ENCODE peak calls at places on chromosomes 3 and 15, in six cellular contexts. U is Panc1, J is mucosa of descending colon, E is uterus, I is tibial artery, R is BJ. P is an unnamed sample.

GRCh38 chr3:59446775-59447465 is 397.1 kb upstream of the CFAP20DC start:
- DNase-seq in U (no peak), J (no peak), E (no peak), I (no peak), R (no peak), P (no peak)

GRCh38 chr3:192515661-192516040 is 211.7 kb downstream of the FGF12 start:
- DNase-seq in U (no peak), J (no peak), E (no peak), I (no peak), R (no peak), P (no peak)

GRCh38 chr3:56624725-56625124 is 58.3 kb downstream of the TASOR start:
- DNase-seq in U (no peak), J (no peak), E (no peak), I (no peak), R (peak), P (no peak)

GRCh38 chr3:37907906-37908305 is 46.2 kb downstream of the CTDSPL start:
- DNase-seq in U (no peak), J (no peak), E (no peak), I (no peak), R (no peak), P (no peak)

GRCh38 chr15:92625297-92625980 is 30.1 kb downstream of the FAM174B start:
- DNase-seq in U (no peak), J (no peak), E (no peak), I (no peak), R (peak), P (no peak)

GRCh38 chr15:41848595-41848994 is 9.9 kb downstream of the PLA2G4B start:
- DNase-seq in U (no peak), J (no peak), E (no peak), I (no peak), R (no peak), P (no peak)

GRCh38 chr3:32733631-32734229 is 48.7 kb downstream of the CNOT10 start:
- DNase-seq in U (peak), J (no peak), E (no peak), I (no peak), R (peak), P (no peak)

GRCh38 chr3:190265795-190266194 is 56.5 kb downstream of the CLDN1 start:
- DNase-seq in U (no peak), J (no peak), E (no peak), I (no peak), R (peak), P (no peak)

GRCh38 chr15:101152914-101153313 is 98.9 kb downstream of the CHSY1 start:
- DNase-seq in U (no peak), J (peak), E (no peak), I (no peak), R (no peak), P (no peak)

GRCh38 chr15:57031605-57032004 is 113.2 kb downstream of the TCF12 start:
- DNase-seq in U (no peak), J (no peak), E (peak), I (peak), R (no peak), P (peak)

GRCh38 chr3:129526121-129526900 is 2.1 kb upstream of the RHO start:
- DNase-seq in U (no peak), J (peak), E (no peak), I (no peak), R (no peak), P (no peak)

GRCh38 chr3:107810195-107811071 is 280.4 kb downstream of the CD47 start:
- DNase-seq in U (no peak), J (no peak), E (no peak), I (no peak), R (no peak), P (no peak)

GRCh38 chr15:59539799-59540198 is 71.8 kb upstream of the GCNT3 start:
- DNase-seq in U (no peak), J (no peak), E (no peak), I (no peak), R (no peak), P (no peak)

GRCh38 chr3:168250415-168250861 is 154.7 kb upstream of the GOLIM4 start:
- DNase-seq in U (no peak), J (no peak), E (no peak), I (no peak), R (no peak), P (no peak)

GRCh38 chr3:156643729-156644389 is 30.5 kb upstream of the TIPARP start:
- DNase-seq in U (no peak), J (no peak), E (no peak), I (no peak), R (no peak), P (no peak)

GRCh38 chr3:125140817-125141595 is 71.5 kb downstream of the SLC12A8 start:
- DNase-seq in U (no peak), J (no peak), E (no peak), I (no peak), R (no peak), P (no peak)

GRCh38 chr15:47384316-47384715 is 333.0 kb upstream of the SEMA6D start:
- DNase-seq in U (no peak), J (no peak), E (peak), I (peak), R (peak), P (no peak)

GRCh38 chr3:44000586-44000985 is 241.1 kb upstream of the TOPAZ1 start:
- DNase-seq in U (no peak), J (no peak), E (no peak), I (no peak), R (no peak), P (no peak)

GRCh38 chr3:180594631-180595348 is 7.2 kb upstream of the TTC14 start:
- DNase-seq in U (peak), J (no peak), E (no peak), I (no peak), R (no peak), P (no peak)
- TF ChIP-seq CTCF in U (peak), J (no peak), E (no peak), I (no peak), R (peak), P (no peak)

GRCh38 chr15:51161491-51162260 is 67.0 kb upstream of the TNFAIP8L3 start:
- DNase-seq in U (no peak), J (no peak), E (no peak), I (no peak), R (no peak), P (no peak)

GRCh38 chr15:51160484-51160883 is 65.8 kb upstream of the TNFAIP8L3 start:
- DNase-seq in U (no peak), J (no peak), E (no peak), I (no peak), R (no peak), P (no peak)

GRCh38 chr15:51162865-51163762 is 68.4 kb upstream of the TNFAIP8L3 start:
- DNase-seq in U (peak), J (no peak), E (peak), I (peak), R (no peak), P (peak)

GRCh38 chr15:51168700-51169099 is 74.0 kb upstream of the TNFAIP8L3 start:
- DNase-seq in U (no peak), J (no peak), E (no peak), I (no peak), R (no peak), P (no peak)

GRCh38 chr15:51163843-51164242 is 69.1 kb upstream of the TNFAIP8L3 start:
- DNase-seq in U (no peak), J (no peak), E (no peak), I (no peak), R (no peak), P (no peak)
- TF ChIP-seq CTCF in U (no peak), J (no peak), E (no peak), I (no peak), R (no peak), P (no peak)

GRCh38 chr3:51388286-51389029 is 2.6 kb upstream of the RBM15B start:
- DNase-seq in U (no peak), J (no peak), E (no peak), I (no peak), R (no peak), P (peak)
- TF ChIP-seq CTCF in U (no peak), J (peak), E (no peak), I (no peak), R (peak), P (no peak)

GRCh38 chr3:133386876-133387275 is 13.0 kb upstream of the BFSP2 start:
- DNase-seq in U (no peak), J (no peak), E (no peak), I (no peak), R (no peak), P (no peak)
- TF ChIP-seq CTCF in U (no peak), J (no peak), E (no peak), I (no peak), R (no peak), P (no peak)

GRCh38 chr15:51135276-51135675 is 40.6 kb upstream of the TNFAIP8L3 start:
- DNase-seq in U (no peak), J (no peak), E (no peak), I (no peak), R (no peak), P (no peak)

GRCh38 chr15:51131596-51132290 is 37.0 kb upstream of the TNFAIP8L3 start:
- DNase-seq in U (no peak), J (no peak), E (no peak), I (no peak), R (no peak), P (no peak)

GRCh38 chr15:51132384-51133139 is 37.9 kb upstream of the TNFAIP8L3 start:
- DNase-seq in U (peak), J (no peak), E (peak), I (peak), R (peak), P (peak)

GRCh38 chr15:51134416-51135199 is 39.9 kb upstream of the TNFAIP8L3 start:
- DNase-seq in U (no peak), J (no peak), E (no peak), I (no peak), R (no peak), P (no peak)

GRCh38 chr15:51133140-51133630 is 38.5 kb upstream of the TNFAIP8L3 start:
- DNase-seq in U (no peak), J (no peak), E (no peak), I (peak), R (no peak), P (no peak)
- TF ChIP-seq CTCF in U (peak), J (no peak), E (no peak), I (no peak), R (no peak), P (no peak)

GRCh38 chr3:120148187-120148954 is 54.1 kb upstream of the GSK3B start:
- DNase-seq in U (no peak), J (no peak), E (no peak), I (no peak), R (no peak), P (no peak)

GRCh38 chr3:120145498-120146285 is 51.4 kb upstream of the GSK3B start:
- DNase-seq in U (no peak), J (no peak), E (no peak), I (no peak), R (peak), P (peak)

GRCh38 chr3:120144267-120144666 is 50.0 kb upstream of the GSK3B start:
- DNase-seq in U (no peak), J (no peak), E (no peak), I (no peak), R (no peak), P (no peak)

GRCh38 chr3:120143676-120144075 is 49.4 kb upstream of the GSK3B start:
- DNase-seq in U (no peak), J (no peak), E (no peak), I (no peak), R (no peak), P (no peak)

DNA sequence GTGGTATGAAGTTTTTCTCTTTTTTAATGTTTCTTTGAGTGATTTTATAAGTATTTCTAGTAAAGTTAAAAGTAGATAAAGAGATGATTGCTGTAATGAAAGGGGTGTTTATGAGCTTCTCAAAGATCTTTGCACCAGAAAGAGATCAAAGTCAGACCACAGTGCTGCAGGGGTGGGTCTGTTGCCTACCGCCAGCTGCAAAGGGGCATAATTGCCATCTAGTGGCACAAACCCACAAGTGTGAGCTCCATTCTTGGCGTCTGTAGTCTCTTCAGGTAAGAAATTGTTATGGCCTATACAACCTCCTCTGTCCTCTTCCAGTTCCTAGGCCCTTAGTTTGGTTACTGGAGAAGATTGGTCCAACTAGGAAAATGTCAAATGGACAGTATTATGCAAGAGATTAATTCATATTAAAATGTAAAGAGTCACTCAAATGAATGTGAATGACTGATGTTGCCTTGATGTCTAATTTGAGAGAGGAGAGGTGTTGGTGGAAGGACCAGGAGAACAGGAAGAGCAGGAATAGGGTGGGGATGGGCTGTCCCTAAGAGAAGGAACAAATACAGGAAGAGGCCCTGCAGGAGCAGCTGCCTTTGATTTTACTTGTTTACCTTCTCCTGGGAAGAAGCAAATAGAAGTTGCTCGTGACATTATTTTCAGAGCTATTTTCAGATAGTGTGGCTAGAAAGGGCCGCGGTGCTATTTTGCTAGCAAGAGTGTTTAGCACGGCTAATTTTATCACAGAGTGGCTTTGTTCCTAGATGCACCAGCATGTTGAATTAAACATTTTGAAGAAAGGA is 53.0 kb upstream of the GSK3B start:
- DNase-seq in U (no peak), J (no peak), E (no peak), I (no peak), R (no peak), P (no peak)
- TF ChIP-seq CTCF in U (peak), J (no peak), E (no peak), I (no peak), R (no peak), P (no peak)

GRCh38 chr3:138114431-138114918 is 933 bp downstream of the DZIP1L start:
- DNase-seq in U (no peak), J (no peak), E (no peak), I (no peak), R (no peak), P (no peak)
- TF ChIP-seq CTCF in U (no peak), J (no peak), E (no peak), I (no peak), R (no peak), P (no peak)

GRCh38 chr3:196198771-196199753 is 12.1 kb downstream of the ZDHHC19 start:
- DNase-seq in U (no peak), J (peak), E (no peak), I (no peak), R (no peak), P (no peak)
- TF ChIP-seq CTCF in U (no peak), J (no peak), E (no peak), I (no peak), R (peak), P (no peak)

GRCh38 chr3:89315750-89316149 is 208.3 kb downstream of the EPHA3 start:
- DNase-seq in U (no peak), J (no peak), E (no peak), I (no peak), R (no peak), P (no peak)

GRCh38 chr3:89312141-89312540 is 204.7 kb downstream of the EPHA3 start:
- DNase-seq in U (no peak), J (no peak), E (no peak), I (no peak), R (no peak), P (no peak)

GRCh38 chr3:89320186-89320585 is 212.8 kb downstream of the EPHA3 start:
- DNase-seq in U (no peak), J (no peak), E (no peak), I (no peak), R (no peak), P (no peak)

DNA sequence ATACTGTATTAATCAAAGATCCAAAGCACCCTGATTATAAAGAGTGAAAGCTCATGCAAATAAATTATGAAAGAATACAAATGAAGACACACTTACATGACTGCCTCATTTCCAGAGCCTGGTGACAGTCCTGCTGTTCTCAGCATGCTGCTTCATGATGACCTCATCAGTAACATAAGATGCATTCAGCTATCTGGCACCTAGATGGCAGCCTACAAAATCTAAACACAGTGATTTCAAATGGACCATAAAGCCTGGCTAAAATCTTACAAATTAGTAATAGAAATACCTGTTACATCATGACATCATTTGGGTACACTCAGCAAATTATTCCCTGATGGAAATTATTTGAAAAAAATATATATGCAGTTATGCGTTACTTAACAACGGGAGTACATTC is 207.0 kb downstream of the EPHA3 start:
- DNase-seq in U (no peak), J (no peak), E (no peak), I (no peak), R (peak), P (no peak)
- TF ChIP-seq CTCF in U (peak), J (no peak), E (no peak), I (no peak), R (peak), P (no peak)

GRCh38 chr15:65287515-65287845 is 797 bp upstream of the PARP16 start:
- DNase-seq in U (no peak), J (no peak), E (no peak), I (no peak), R (no peak), P (no peak)

GRCh38 chr15:65285291-65286068 is 1.2 kb downstream of the PARP16 start:
- DNase-seq in U (no peak), J (no peak), E (no peak), I (no peak), R (no peak), P (no peak)

GRCh38 chr15:65286069-65286703 is 497 bp downstream of the PARP16 start:
- DNase-seq in U (no peak), J (peak), E (no peak), I (no peak), R (no peak), P (no peak)

GRCh38 chr15:65289261-65289854 is 2.7 kb upstream of the PARP16 start:
- DNase-seq in U (no peak), J (no peak), E (no peak), I (no peak), R (no peak), P (no peak)

DNA sequence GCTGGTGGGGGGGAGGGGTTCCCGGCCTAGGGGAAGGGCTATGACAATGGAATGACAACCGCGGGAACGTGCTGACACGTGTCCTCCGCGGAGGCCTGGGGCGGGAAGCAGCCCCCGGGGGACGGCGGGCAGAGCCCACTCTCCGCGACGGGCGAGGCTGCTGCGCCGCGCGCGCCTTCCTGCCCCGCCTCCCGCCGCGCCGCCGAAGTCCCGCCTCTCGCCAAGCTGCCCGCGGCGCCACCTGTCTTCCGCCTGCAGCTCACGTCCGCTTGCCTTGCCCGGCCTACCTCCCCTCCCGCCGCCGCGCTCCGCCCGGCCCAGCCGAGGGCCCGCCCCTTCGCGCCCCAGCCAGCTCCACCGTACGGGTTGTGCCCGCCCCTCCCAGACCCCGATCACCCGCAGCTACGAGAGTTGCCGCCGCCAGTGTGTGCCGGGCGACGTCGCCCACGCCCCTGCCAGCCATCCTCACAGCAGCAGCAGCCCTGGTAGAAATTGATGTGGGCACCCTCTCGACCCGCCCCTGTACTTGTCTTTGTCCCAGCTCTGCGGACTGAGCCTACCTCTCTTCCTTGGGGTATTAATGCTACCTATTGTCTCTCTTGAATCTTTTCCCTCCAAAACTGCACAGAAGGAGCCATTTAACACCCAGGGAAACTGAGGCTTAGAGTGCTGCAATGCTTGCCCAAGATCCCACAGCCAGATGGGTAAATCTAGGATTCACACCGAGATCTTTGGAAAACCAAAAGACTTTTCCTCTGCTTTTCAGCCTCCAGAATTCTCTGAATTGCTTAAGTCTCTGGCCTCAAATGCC is at the start of gene PARP16:
- DNase-seq in U (no peak), J (peak), E (peak), I (peak), R (no peak), P (peak)
- TF ChIP-seq CTCF in U (peak), J (peak), E (peak), I (peak), R (peak), P (no peak)